ENCODE peak calls at places on chromosomes 6 and 20, in ten cellular contexts. G, H, I, Z, B, M, V, L, N and J are unnamed samples.

GRCh38 chr6:142011775-142012174 is 121.0 kb upstream of the GJE1 start:
- DNase-seq in M (no peak), Z (no peak), L (no peak), G (no peak), I (no peak), B (no peak), V (no peak), H (no peak), N (no peak), J (no peak)

GRCh38 chr6:167699141-167700036 is 127.3 kb upstream of the AFDN start:
- DNase-seq in N (no peak), G (no peak), Z (no peak), V (no peak), M (no peak), B (no peak), I (peak; percentile 52), H (peak; percentile 46), L (no peak), J (peak; percentile 74)

GRCh38 chr20:31721408-31722332 is 998 bp downstream of the BCL2L1 start:
- DNase-seq in G (no peak), Z (no peak), V (no peak), M (no peak), I (no peak), N (no peak), L (peak; percentile 43), H (peak; percentile 15), B (peak; percentile 62), J (peak; percentile 45)

GRCh38 chr6:39823187-39823815 is 31.1 kb downstream of the DAAM2 start:
- DNase-seq in H (no peak), I (no peak), N (no peak), B (peak; percentile 73), G (no peak), M (no peak), L (no peak), Z (no peak), V (no peak), J (no peak)

GRCh38 chr6:42404494-42404893 is 47.2 kb downstream of the TRERF1 start:
- DNase-seq in Z (peak; percentile 81), N (no peak), V (peak; percentile 38), L (peak; percentile 80), H (peak; percentile 90), B (peak; percentile 27), G (peak; percentile 40), M (no peak), I (peak; percentile 80), J (no peak)

GRCh38 chr6:128421788-128422187 is 98.6 kb downstream of the PTPRK start:
- DNase-seq in N (no peak), B (no peak), M (peak; percentile 56), L (no peak), Z (no peak), G (no peak), I (no peak), V (no peak), H (no peak), J (no peak)

GRCh38 chr20:48278961-48279481 is 493.7 kb upstream of the SULF2 start:
- DNase-seq in B (no peak), I (no peak), G (no peak), V (no peak), L (no peak), M (no peak), Z (no peak), N (no peak), H (no peak), J (no peak)

GRCh38 chr20:35009665-35010328 is 54.1 kb downstream of the MYH7B start:
- DNase-seq in H (no peak), B (peak; percentile 52), L (no peak), M (no peak), I (no peak), G (no peak), Z (no peak), N (no peak), V (no peak), J (no peak)

GRCh38 chr6:169172946-169173345 is 80.7 kb downstream of the THBS2 start:
- DNase-seq in I (no peak), L (no peak), N (no peak), H (no peak), V (no peak), Z (no peak), M (no peak), G (no peak), B (peak; percentile 87), J (no peak)

GRCh38 chr6:169175360-169175887 is 78.2 kb downstream of the THBS2 start:
- DNase-seq in V (no peak), I (no peak), B (peak; percentile 61), Z (no peak), H (no peak), L (no peak), M (no peak), G (no peak), N (no peak), J (no peak)

GRCh38 chr6:169176361-169176991 is 77.2 kb downstream of the THBS2 start:
- DNase-seq in I (no peak), M (no peak), L (no peak), B (peak; percentile 36), H (no peak), V (no peak), N (no peak), G (no peak), Z (no peak), J (no peak)

GRCh38 chr6:169173532-169174268 is 79.9 kb downstream of the THBS2 start:
- DNase-seq in L (no peak), Z (no peak), M (no peak), B (peak; percentile 78), I (no peak), H (peak; percentile 58), G (no peak), N (no peak), V (no peak), J (no peak)

DNA sequence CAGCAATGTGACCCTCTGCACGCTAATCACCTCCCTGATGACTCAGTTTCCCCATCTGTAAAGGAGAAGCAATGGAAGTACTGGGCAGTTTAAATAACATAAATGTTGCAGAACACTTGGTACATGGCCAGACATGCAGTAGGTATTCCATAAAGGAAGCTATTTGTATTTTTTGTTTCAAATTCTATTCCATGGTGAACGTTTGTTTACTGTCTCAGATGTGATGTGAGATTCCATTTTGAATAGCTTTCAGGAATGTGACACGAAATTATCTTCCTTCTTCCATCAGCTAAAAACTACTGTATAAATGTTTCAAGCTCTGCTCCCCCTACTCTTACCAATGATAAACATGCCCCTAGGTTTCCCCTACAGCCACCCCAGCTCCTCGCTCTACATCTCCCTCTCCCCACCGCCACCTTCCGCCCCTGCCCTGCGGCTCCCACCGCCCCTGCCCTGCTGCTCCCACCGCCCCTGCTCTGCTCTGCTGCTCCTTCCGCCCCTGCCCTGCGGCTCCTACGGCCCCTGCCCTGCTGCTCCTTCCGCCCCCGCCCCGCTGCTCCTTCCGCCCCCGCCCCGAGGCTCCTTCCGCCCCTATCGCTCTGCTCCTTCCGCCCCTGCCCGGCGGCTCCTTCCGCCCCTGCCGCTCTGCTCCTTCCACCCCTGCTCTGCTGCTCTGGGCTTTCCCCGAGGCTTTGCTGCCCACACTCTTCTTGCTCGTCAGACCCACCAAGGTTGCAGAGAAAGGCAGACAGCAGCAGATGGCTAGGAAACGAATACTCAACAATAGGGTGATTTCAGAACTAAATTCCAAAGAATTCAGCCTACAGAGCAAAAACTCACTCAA is 78.9 kb downstream of the THBS2 start:
- DNase-seq in M (no peak), G (no peak), V (no peak), L (no peak), Z (peak; percentile 79), B (peak; percentile 67), H (no peak), N (no peak), I (no peak), J (no peak)
- H2AFZ ChIP-seq in M (no peak overlapping the region), G (no peak overlapping the region), V (no peak overlapping the region), L (no peak overlapping the region), Z (peak overlapping the region; percentile 87), B (no peak overlapping the region), H (no peak overlapping the region), N (no peak overlapping the region), I (no peak overlapping the region), J (no peak overlapping the region)

GRCh38 chr6:44401138-44401537 is 13.6 kb downstream of the CDC5L start:
- DNase-seq in B (no peak), M (no peak), L (no peak), V (no peak), I (no peak), G (no peak), Z (no peak), N (no peak), H (no peak), J (no peak)
- H4K20me1 ChIP-seq in B (no peaks in the 10 kb centered on the region), M (peaks cover 3% of the 10 kb centered on the region), L (peaks cover 21% of the 10 kb centered on the region), V (no peaks in the 10 kb centered on the region), I (peaks cover 7% of the 10 kb centered on the region), G (peaks cover 17% of the 10 kb centered on the region), Z (no peaks in the 10 kb centered on the region), N (no peaks in the 10 kb centered on the region), H (peaks cover 5% of the 10 kb centered on the region), J (no peaks in the 10 kb centered on the region)

GRCh38 chr6:108944707-108945685 is 96.8 kb downstream of the ARMC2 start:
- DNase-seq in B (peak; percentile 89), V (no peak), H (no peak), N (no peak), G (no peak), Z (no peak), L (no peak), M (no peak), I (peak; percentile 42), J (no peak)

GRCh38 chr6:108941867-108942266 is 93.6 kb downstream of the ARMC2 start:
- DNase-seq in V (no peak), N (no peak), M (no peak), I (no peak), Z (no peak), B (no peak), L (no peak), G (no peak), H (no peak), J (no peak)

GRCh38 chr6:108942556-108943492 is 94.6 kb downstream of the ARMC2 start:
- DNase-seq in I (no peak), G (no peak), N (peak; percentile 56), M (no peak), Z (peak; percentile 32), H (no peak), B (no peak), V (no peak), L (no peak), J (no peak)

GRCh38 chr6:108945686-108946158 is 97.5 kb downstream of the ARMC2 start:
- DNase-seq in H (no peak), G (no peak), N (no peak), L (peak; percentile 26), I (no peak), V (no peak), Z (no peak), B (peak; percentile 66), M (no peak), J (no peak)

GRCh38 chr6:108944058-108944457 is 95.8 kb downstream of the ARMC2 start:
- DNase-seq in M (no peak), V (no peak), L (no peak), Z (no peak), B (no peak), I (no peak), H (no peak), G (no peak), N (no peak), J (no peak)
- H2AFZ ChIP-seq in M (no peak overlapping the region), V (no peak overlapping the region), L (peak overlapping the region; percentile 92), Z (no peak overlapping the region), B (peak overlapping the region; percentile 45), I (no peak overlapping the region), H (no peak overlapping the region), G (no peak overlapping the region), N (no peak overlapping the region), J (no peak overlapping the region)

DNA sequence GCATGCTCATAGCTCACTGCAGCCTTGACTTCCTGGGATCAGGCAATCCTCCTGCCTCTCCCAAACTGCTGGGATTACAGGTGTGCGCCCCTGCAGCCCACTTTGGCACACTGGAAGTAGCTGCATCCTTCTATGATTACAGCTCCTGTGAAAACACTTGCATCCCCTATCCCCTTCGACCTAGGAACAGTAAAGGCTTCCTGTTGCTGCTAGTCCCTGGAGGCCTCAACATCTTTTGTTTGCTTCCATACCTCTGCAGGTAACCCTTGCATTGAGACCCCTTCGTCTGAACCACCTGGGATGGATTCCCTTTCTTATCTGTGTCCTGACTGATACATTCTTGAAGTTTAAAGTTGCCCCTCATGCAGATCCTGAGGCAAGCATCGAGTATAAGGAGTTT is 152.4 kb downstream of the PAK5 start:
- DNase-seq in N (no peak), I (no peak), L (peak; percentile 9), V (no peak), H (no peak), Z (no peak), G (no peak), B (no peak), M (no peak), J (no peak)
- H4K20me1 ChIP-seq in N (no peaks in the 10 kb centered on the region), I (no peaks in the 10 kb centered on the region), L (no peaks in the 10 kb centered on the region), V (no peaks in the 10 kb centered on the region), H (no peaks in the 10 kb centered on the region), Z (no peaks in the 10 kb centered on the region), G (peaks cover 5% of the 10 kb centered on the region), B (no peaks in the 10 kb centered on the region), M (no peaks in the 10 kb centered on the region), J (no peaks in the 10 kb centered on the region)